ENCODE peak calls at places on chromosome 12, in ten cellular contexts. W is pancreas; R is Caco-2; M is CD8-positive, alpha-beta memory T cell; K is HTR-8/SVneo; B is NCI-H1105; O is foreskin fibroblast; C is NCI-H1092 treated with DMSO at 0.1 percent for 48 hours; T is amniotic stem cell; Y is GDM1. H is an unnamed sample.

GRCh38 chr12:868722-869121 is 80.8 kb downstream of the RAD52 start:
- DNase-seq in M (no peak), C (no peak), R (no peak), Y (no peak), O (no peak), B (no peak), W (no peak), T (no peak), K (no peak), H (no peak)

GRCh38 chr12:53049582-53050318 is at the start of gene TNS2:
- DNase-seq in M (no peak), O (peak; percentile 89), K (peak; percentile 66), C (peak; percentile 17), B (no peak), T (no peak), Y (no peak), W (peak; percentile 77), R (peak; percentile 46), H (peak; percentile 65)

GRCh38 chr12:18677189-18677588 is 60.6 kb downstream of the PLCZ1 start:
- DNase-seq in M (no peak), Y (no peak), T (no peak), K (no peak), R (no peak), B (no peak), W (no peak), O (peak; percentile 52), C (no peak), H (peak; percentile 29)

GRCh38 chr12:52354197-52354596 is 13.1 kb downstream of the KRT85 start:
- DNase-seq in T (no peak), C (no peak), M (no peak), B (peak; percentile 38), K (no peak), Y (no peak), R (peak; percentile 5), O (no peak), W (no peak), H (no peak)

GRCh38 chr12:53093777-53094393 is 3.6 kb upstream of the IGFBP6 start:
- DNase-seq in W (no peak), C (no peak), M (no peak), K (no peak), T (no peak), R (peak; percentile 7), Y (no peak), O (no peak), B (no peak), H (no peak)

GRCh38 chr12:920676-921075 is 28.8 kb downstream of the RAD52 start:
- DNase-seq in B (no peak), O (no peak), M (no peak), R (no peak), W (no peak), T (no peak), C (no peak), K (no peak), Y (no peak), H (no peak)

GRCh38 chr12:80805106-80805505 is 88.4 kb downstream of the MYF5 start:
- DNase-seq in C (no peak), R (no peak), Y (no peak), K (no peak), B (no peak), W (no peak), T (no peak), M (no peak), O (peak; percentile 66), H (no peak)

GRCh38 chr12:32171211-32171610 is 64.6 kb downstream of the BICD1 start:
- DNase-seq in R (no peak), Y (no peak), O (no peak), W (no peak), M (no peak), K (no peak), C (no peak), T (no peak), B (no peak), H (no peak)

GRCh38 chr12:124184456-124184855 is 110.4 kb upstream of the RFLNA start:
- DNase-seq in W (no peak), C (no peak), O (no peak), R (no peak), B (no peak), Y (no peak), T (no peak), M (no peak), K (no peak), H (no peak)

H was measured in AG10803.